ENCODE peak calls at places on chromosomes 7 and 10, in five cellular contexts. O is hippocampal formation; M is MCF 10A; Q is nephron progenitor cell; U is stimulated activated CD4-positive, alpha-beta T cell treated with anti-CD3 and anti-CD28 coated beads, Interleukin-2, amount 100 ng/mL, for 48 hours. G is an unnamed sample.

GRCh38 chr7:44378744-44379143 is 53.4 kb upstream of the CAMK2B start:
- DNase-seq in O (no peak), U (no peak), Q (no peak), M (peak), G (no peak)

GRCh38 chr7:10908600-10908999 is 65.1 kb upstream of the PHF14 start:
- DNase-seq in O (no peak), U (no peak), M (no peak), Q (no peak), G (no peak)

GRCh38 chr7:128322040-128322643 is 21.6 kb downstream of the RBM28 start:
- DNase-seq in M (peak), U (no peak), Q (no peak), O (peak), G (no peak)

GRCh38 chr10:62433901-62434300 is 59.7 kb downstream of the ZNF365 start:
- DNase-seq in U (no peak), O (no peak), Q (no peak), M (no peak), G (no peak)

GRCh38 chr10:29470355-29470705 is 164.4 kb downstream of the SVIL start:
- DNase-seq in U (peak), M (peak), Q (peak), O (no peak), G (no peak)

GRCh38 chr10:67114945-67115344 is 189.1 kb downstream of the LRRTM3 start:
- DNase-seq in M (no peak), Q (no peak), O (no peak), U (no peak), G (no peak)

GRCh38 chr7:2759736-2760097 is 71.7 kb downstream of the AMZ1 start:
- DNase-seq in O (peak), M (no peak), U (no peak), Q (no peak), G (no peak)

GRCh38 chr10:95327367-95327766 is 36.6 kb upstream of the PDLIM1 start:
- DNase-seq in O (no peak), Q (no peak), U (no peak), M (peak), G (no peak)

GRCh38 chr10:17479015-17479615 is 24.7 kb upstream of the ST8SIA6 start:
- DNase-seq in O (no peak), M (no peak), U (no peak), Q (no peak), G (no peak)

GRCh38 chr10:128530301-128530700 is 404.1 kb upstream of the MKI67 start:
- DNase-seq in Q (no peak), U (no peak), M (peak), O (peak), G (no peak)

GRCh38 chr10:92387289-92387940 is 96.4 kb downstream of the MARCHF5 start:
- DNase-seq in U (no peak), M (peak), O (no peak), Q (peak), G (peak)

GRCh38 chr10:17736223-17736622 is 15.8 kb upstream of the TMEM236 start:
- DNase-seq in U (no peak), Q (no peak), O (no peak), M (no peak), G (no peak)

GRCh38 chr10:132418520-132419416 is 21.8 kb downstream of the PWWP2B start:
- DNase-seq in U (no peak), M (peak), Q (peak), O (no peak), G (no peak)

GRCh38 chr10:32360884-32361283 is 13.9 kb upstream of the EPC1 start:
- DNase-seq in Q (no peak), O (no peak), U (no peak), M (no peak), G (no peak)

GRCh38 chr10:110617455-110618162 is 26.5 kb upstream of the RBM20 start:
- DNase-seq in M (no peak), O (no peak), Q (no peak), U (no peak), G (no peak)

GRCh38 chr10:44963772-44964633 is 4.4 kb downstream of the RASSF4 start:
- DNase-seq in U (no peak), O (peak), Q (peak), M (no peak), G (no peak)

GRCh38 chr7:121041516-121042148 is 53.1 kb downstream of the CPED1 start:
- DNase-seq in U (no peak), O (no peak), Q (no peak), M (no peak), G (no peak)

GRCh38 chr10:119383174-119383856 is 159.2 kb downstream of the RGS10 start:
- DNase-seq in U (no peak), Q (no peak), O (no peak), M (no peak), G (no peak)

G was measured in NCI-H1048.